ENCODE peak calls at places on chromosomes 6 and 20, in seven cellular contexts. S is breast epithelium, V is body of pancreas, Y is IMR-90, Q is A549, E is tibial nerve, A is ovary. X is an unnamed sample. For H3K4me1, the result is how much of the 10 kb centered on the place peaks cover.

GRCh38 chr20:1465470-1466210 is 1.0 kb downstream of the NSFL1C start:
- DNase-seq in A (no peak), S (no peak), V (no peak), Q (no peak), Y (peak), E (no peak), X (no peak)

GRCh38 chr6:44035621-44036020 is 91.6 kb downstream of the MRPL14 start:
- DNase-seq in E (no peak), V (no peak), Q (no peak), Y (peak), S (no peak), A (no peak), X (no peak)

GRCh38 chr6:80769101-80769500 is 662.6 kb downstream of the BCKDHB start:
- DNase-seq in Y (peak), S (no peak), V (no peak), A (no peak), Q (no peak), E (no peak), X (no peak)

GRCh38 chr20:39822667-39823066 is 860.5 kb downstream of the DHX35 start:
- DNase-seq in E (no peak), Y (peak), Q (no peak), A (no peak), V (no peak), S (no peak), X (no peak)

GRCh38 chr6:129638055-129639019 is 71.6 kb downstream of the ARHGAP18 start:
- DNase-seq in E (no peak), V (peak), A (peak), S (no peak), Q (peak), Y (peak), X (no peak)

GRCh38 chr6:127352519-127352918 is 9.1 kb upstream of the ECHDC1 start:
- DNase-seq in E (no peak), V (no peak), Y (no peak), A (no peak), S (no peak), Q (no peak), X (no peak)

GRCh38 chr6:24759718-24760117 is 15.0 kb upstream of the GMNN start:
- DNase-seq in Y (no peak), S (no peak), A (no peak), Q (no peak), V (no peak), E (no peak), X (no peak)

GRCh38 chr6:81253821-81254220 is 498.7 kb downstream of the TENT5A start:
- DNase-seq in Q (no peak), E (no peak), S (no peak), A (no peak), Y (no peak), V (no peak), X (no peak)

GRCh38 chr20:50292324-50293243 is 102.0 kb downstream of the CEBPB start:
- DNase-seq in A (peak), V (peak), E (peak), Q (peak), Y (peak), S (peak), X (peak)

GRCh38 chr6:166466178-166467122 is 83.7 kb upstream of the MPC1 start:
- DNase-seq in A (no peak), S (no peak), Y (peak), V (peak), E (no peak), Q (no peak), X (peak)

GRCh38 chr6:4426916-4427315 is 291.5 kb upstream of the ECI2 start:
- DNase-seq in Q (no peak), A (no peak), S (no peak), E (no peak), V (no peak), Y (no peak), X (no peak)

GRCh38 chr6:169255643-169256042 is 2.0 kb upstream of the THBS2 start:
- DNase-seq in Q (no peak), Y (no peak), S (no peak), E (no peak), V (no peak), A (peak), X (no peak)

GRCh38 chr6:111406200-111406711 is 76.8 kb downstream of the REV3L start:
- DNase-seq in Q (no peak), Y (no peak), S (no peak), V (no peak), A (no peak), E (no peak), X (no peak)

GRCh38 chr6:167842457-167842856 is 15.7 kb downstream of the AFDN start:
- DNase-seq in Q (no peak), A (no peak), Y (no peak), V (no peak), S (no peak), E (no peak), X (no peak)

GRCh38 chr20:54766483-54766882 is 291.1 kb downstream of the DOK5 start:
- DNase-seq in Y (no peak), Q (no peak), E (no peak), A (no peak), S (no peak), V (no peak), X (no peak)

GRCh38 chr6:163814494-163815364 is 400.2 kb downstream of the QKI start:
- DNase-seq in Y (peak), V (no peak), E (peak), S (no peak), A (no peak), Q (peak), X (peak)

GRCh38 chr6:169529931-169530761 is 171.7 kb downstream of the WDR27 start:
- DNase-seq in S (no peak), V (peak), Y (peak), A (no peak), Q (peak), E (no peak), X (peak)

GRCh38 chr6:3610206-3610605 is 141.3 kb downstream of the PXDC1 start:
- DNase-seq in A (no peak), Y (peak), V (no peak), E (no peak), S (peak), Q (no peak), X (no peak)

GRCh38 chr20:4949833-4950178 is 51.5 kb downstream of the SLC23A2 start:
- DNase-seq in Q (peak), V (no peak), A (no peak), S (no peak), Y (peak), E (peak), X (no peak)

GRCh38 chr6:28695671-28696537 is 170.2 kb downstream of the GPX5 start:
- DNase-seq in A (no peak), Q (peak), S (no peak), E (no peak), V (no peak), Y (peak), X (no peak)

GRCh38 chr6:149209879-149210278 is 107.6 kb upstream of the TAB2 start:
- DNase-seq in S (no peak), V (no peak), E (no peak), A (no peak), Q (no peak), Y (no peak), X (no peak)

GRCh38 chr6:128397996-128398395 is 122.4 kb downstream of the PTPRK start:
- DNase-seq in E (no peak), S (no peak), Y (no peak), A (no peak), V (no peak), Q (no peak), X (no peak)

GRCh38 chr6:89562114-89562815 is 76.3 kb downstream of the LYRM2 start:
- DNase-seq in S (no peak), Y (no peak), Q (no peak), E (peak), A (no peak), V (no peak), X (peak)

GRCh38 chr6:170261643-170262480 is 29.0 kb downstream of the DLL1 start:
- DNase-seq in Q (no peak), V (no peak), E (no peak), S (no peak), A (no peak), Y (no peak), X (no peak)

DNA sequence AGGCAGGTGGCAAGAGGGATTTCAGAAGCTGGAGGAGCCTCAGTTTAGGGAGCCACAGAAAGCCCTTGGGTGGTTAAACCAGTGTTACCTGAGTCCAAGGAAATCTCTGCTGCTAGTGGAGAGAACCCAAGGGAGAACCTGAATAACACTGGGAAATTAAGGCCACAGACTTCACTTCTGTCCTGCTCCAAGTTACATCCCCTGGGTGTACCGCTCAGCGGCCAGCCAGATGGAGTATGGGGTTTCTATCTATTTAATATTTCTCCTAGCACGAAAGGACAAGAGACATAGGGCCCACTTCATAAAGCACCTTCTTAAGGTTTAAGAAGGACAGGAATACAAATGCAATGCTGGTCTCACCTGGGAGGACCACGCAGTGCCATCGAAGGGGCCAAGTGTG is 5.8 kb upstream of the CNKSR3 start:
- DNase-seq in Y (no peak), A (no peak), V (no peak), Q (no peak), S (no peak), E (no peak), X (no peak)
- H3K4me3 ChIP-seq in Y (peak), A (no peak), V (no peak), Q (no peak), S (peak), E (peak), X (no peak)

GRCh38 chr20:34528921-34529297 is 12.7 kb downstream of the DYNLRB1 start:
- DNase-seq in Y (no peak), V (peak), A (peak), Q (no peak), S (peak), E (peak), X (no peak)

GRCh38 chr20:34532320-34532719 is 16.1 kb downstream of the DYNLRB1 start:
- DNase-seq in Y (no peak), Q (no peak), A (no peak), V (no peak), S (no peak), E (no peak), X (no peak)

GRCh38 chr20:34529742-34530141 is 13.5 kb downstream of the DYNLRB1 start:
- DNase-seq in E (no peak), Q (no peak), A (no peak), S (no peak), Y (no peak), V (no peak), X (no peak)

GRCh38 chr20:34531608-34532265 is 15.5 kb downstream of the DYNLRB1 start:
- DNase-seq in Y (no peak), Q (no peak), E (no peak), A (peak), S (no peak), V (no peak), X (no peak)

GRCh38 chr20:34530342-34530741 is 14.1 kb downstream of the DYNLRB1 start:
- DNase-seq in S (no peak), V (no peak), Y (no peak), E (no peak), A (no peak), Q (no peak), X (no peak)
- H3K4me1 ChIP-seq in S (under half), V (under half), Y (under half), E (under half), A (under half), Q (under half), X (under half)

GRCh38 chr6:31378062-31378720 is 21.2 kb upstream of the HLA-B start:
- DNase-seq in E (no peak), Q (no peak), V (no peak), A (no peak), S (no peak), Y (no peak), X (no peak)
- TF ChIP-seq POLR2A in E (no peak), Q (no peak), V (no peak), A (no peak), S (no peak), Y (no peak), X (no peak)

DNA sequence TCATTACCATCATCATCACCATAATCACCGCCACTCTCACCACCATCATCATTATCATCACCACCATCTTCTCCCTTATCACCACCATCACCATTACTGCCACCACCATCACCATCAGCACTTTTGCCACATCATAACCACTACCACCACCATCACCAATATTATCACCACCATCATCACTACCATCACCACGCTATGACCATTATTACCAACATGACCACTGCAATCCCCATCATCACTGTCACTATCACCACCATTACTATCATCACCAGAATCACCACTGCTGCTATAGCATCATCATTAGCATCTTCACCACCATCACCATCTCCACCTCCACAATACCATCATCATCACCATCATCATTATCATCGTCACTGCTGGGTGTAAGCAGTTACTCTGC is 25.6 kb downstream of the CST1 start:
- DNase-seq in Q (no peak), A (no peak), Y (no peak), V (no peak), S (no peak), E (no peak), X (no peak)
- H3K4me3 ChIP-seq in Q (no peak), A (no peak), Y (no peak), V (no peak), S (no peak), E (no peak), X (no peak)

DNA sequence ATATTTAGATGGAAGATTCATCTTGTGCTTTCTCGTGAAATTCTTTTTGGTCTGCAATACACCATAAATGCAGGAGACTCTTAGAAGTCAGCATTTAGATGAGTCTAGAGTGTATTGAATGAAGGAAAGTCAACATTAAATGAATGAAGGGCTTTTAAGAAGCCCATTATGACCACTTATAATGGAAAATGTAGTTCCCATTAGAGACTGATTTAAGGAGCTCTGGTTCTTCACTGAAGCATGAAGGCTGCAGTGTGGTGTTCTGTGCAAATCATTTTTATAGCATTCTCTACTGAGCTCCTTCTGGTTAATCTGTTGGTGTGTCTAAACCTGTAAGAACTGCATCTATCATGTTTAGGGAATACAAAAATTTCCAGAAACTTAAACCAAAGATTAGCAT is 19.7 kb downstream of the NCOA7 start:
- DNase-seq in S (no peak), Y (no peak), V (no peak), E (no peak), Q (no peak), A (no peak), X (no peak)
- H3K4me1 ChIP-seq in S (under half), Y (under half), V (under half), E (under half), Q (under half), A (under half), X (under half)

GRCh38 chr6:7155871-7156579 is 48.3 kb downstream of the RREB1 start:
- DNase-seq in Q (no peak), Y (no peak), S (no peak), A (no peak), E (no peak), V (no peak), X (no peak)
- TF ChIP-seq POLR2A in Q (no peak), Y (no peak), S (no peak), A (no peak), E (no peak), V (no peak), X (no peak)

GRCh38 chr20:44017905-44018683 is 103.4 kb downstream of the TOX2 start:
- DNase-seq in S (no peak), E (no peak), A (peak), Y (peak), V (peak), Q (peak), X (peak)
- H3K4me3 ChIP-seq in S (no peak), E (no peak), A (no peak), Y (no peak), V (no peak), Q (no peak), X (no peak)

GRCh38 chr20:38152175-38153010 is 12.7 kb downstream of the TGM2 start:
- DNase-seq in A (peak), S (no peak), E (peak), V (peak), Y (peak), Q (peak), X (peak)
- H3K4me1 ChIP-seq in A (under half), S (under half), E (under half), V (under half), Y (under half), Q (half or more), X (under half)

GRCh38 chr6:156787569-156788492 is 10.7 kb downstream of the ARID1B start:
- DNase-seq in Q (no peak), A (no peak), S (no peak), E (no peak), V (no peak), Y (no peak), X (no peak)
- TF ChIP-seq POLR2A in Q (no peak), A (no peak), S (no peak), E (no peak), V (no peak), Y (no peak), X (no peak)